ENCODE peak calls at places on chromosomes 13 and 19, in nine cellular contexts. A is right lobe of liver, O is SK-MEL-5, W is fibroblast of the aortic adventitia, D is ELF-1, P is AG04449, J is left colon, Q is M059J, F is RWPE1. I is an unnamed sample.

GRCh38 chr13:22939157-22939556 is 241.6 kb upstream of the SGCG start:
- DNase-seq in A (no peak), O (no peak), W (no peak), D (no peak), P (no peak), J (no peak), Q (no peak), F (no peak), I (no peak)

GRCh38 chr13:48975101-48975925 is at the start of gene FNDC3A:
- DNase-seq in A (peak; percentile 84), O (peak; percentile 60), W (peak; percentile 66), D (peak; percentile 87), P (no peak), J (peak; percentile 75), Q (peak; percentile 64), F (peak; percentile 73), I (no peak)

GRCh38 chr19:30070198-30070969 is 128.3 kb downstream of the URI1 start:
- DNase-seq in A (no peak), O (no peak), W (no peak), D (no peak), P (no peak), J (no peak), Q (no peak), F (no peak), I (no peak)

GRCh38 chr19:39890755-39891551 is 43.5 kb downstream of the FCGBP start:
- DNase-seq in A (no peak), O (no peak), W (no peak), D (no peak), P (no peak), J (no peak), Q (no peak), F (no peak), I (no peak)

GRCh38 chr19:18869781-18870530 is 26.0 kb downstream of the CERS1 start:
- DNase-seq in A (no peak), O (no peak), W (no peak), D (no peak), P (no peak), J (no peak), Q (no peak), F (no peak), I (no peak)

GRCh38 chr19:35153701-35154534 is 617 bp upstream of the FXYD5 start:
- DNase-seq in A (peak; percentile 53), O (no peak), W (no peak), D (peak; percentile 60), P (no peak), J (peak; percentile 55), Q (peak; percentile 53), F (peak; percentile 49), I (no peak)

GRCh38 chr19:56476671-56477428 is at the start of gene ZNF667:
- DNase-seq in A (no peak), O (peak; percentile 8), W (peak; percentile 21), D (no peak), P (peak; percentile 3), J (no peak), Q (peak; percentile 92), F (no peak), I (no peak)

GRCh38 chr19:33401683-33402420 is 28.3 kb downstream of the CEBPG start:
- DNase-seq in A (peak; percentile 26), O (no peak), W (no peak), D (no peak), P (no peak), J (no peak), Q (no peak), F (no peak), I (no peak)

GRCh38 chr19:56933014-56933705 is 92.6 kb upstream of the PEG3 start:
- DNase-seq in A (no peak), O (no peak), W (no peak), D (no peak), P (no peak), J (no peak), Q (no peak), F (no peak), I (no peak)

GRCh38 chr13:38641164-38641948 is 45.5 kb upstream of the FREM2 start:
- DNase-seq in A (no peak), O (peak; percentile 50), W (no peak), D (no peak), P (no peak), J (no peak), Q (no peak), F (no peak), I (no peak)

GRCh38 chr19:16470911-16471811 is 609 bp downstream of the EPS15L1 start:
- DNase-seq in A (peak; percentile 40), O (no peak), W (peak; percentile 59), D (peak; percentile 29), P (no peak), J (peak; percentile 44), Q (peak; percentile 47), F (peak; percentile 57), I (no peak)

GRCh38 chr19:35268546-35269424 is at the start of gene USF2:
- DNase-seq in A (peak; percentile 83), O (peak; percentile 83), W (peak; percentile 54), D (peak; percentile 54), P (no peak), J (peak; percentile 80), Q (peak; percentile 78), F (peak; percentile 81), I (peak; percentile 64)

GRCh38 chr13:49412749-49413148 is 31.1 kb downstream of the CAB39L start:
- DNase-seq in A (no peak), O (no peak), W (no peak), D (no peak), P (no peak), J (no peak), Q (no peak), F (no peak), I (no peak)

GRCh38 chr19:40616178-40616577 is 15.0 kb downstream of the LTBP4 start:
- DNase-seq in A (no peak), O (no peak), W (no peak), D (no peak), P (no peak), J (no peak), Q (no peak), F (no peak), I (no peak)

GRCh38 chr13:31049833-31050232 is 111.9 kb downstream of the HSPH1 start:
- DNase-seq in A (no peak), O (no peak), W (no peak), D (no peak), P (no peak), J (no peak), Q (no peak), F (no peak), I (no peak)

GRCh38 chr19:31674503-31675186 is 325.4 kb upstream of the TSHZ3 start:
- DNase-seq in A (no peak), O (no peak), W (peak; percentile 60), D (no peak), P (no peak), J (no peak), Q (peak; percentile 34), F (no peak), I (no peak)

GRCh38 chr13:113821847-113822246 is 42.0 kb downstream of the GAS6 start:
- DNase-seq in A (no peak), O (no peak), W (no peak), D (no peak), P (no peak), J (no peak), Q (no peak), F (no peak), I (peak; percentile 23)

GRCh38 chr13:106096661-106097092 is 438.8 kb downstream of the EFNB2 start:
- DNase-seq in A (no peak), O (no peak), W (no peak), D (no peak), P (no peak), J (no peak), Q (peak; percentile 81), F (peak; percentile 30), I (no peak)

GRCh38 chr19:3192228-3192635 is 6.5 kb downstream of the NCLN start:
- DNase-seq in A (no peak), O (no peak), W (no peak), D (no peak), P (no peak), J (no peak), Q (no peak), F (no peak), I (no peak)

GRCh38 chr19:752652-753517 is 2.0 kb downstream of the MISP start:
- DNase-seq in A (no peak), O (no peak), W (peak; percentile 83), D (peak; percentile 70), P (peak; percentile 26), J (peak; percentile 87), Q (peak; percentile 78), F (peak; percentile 95), I (no peak)

GRCh38 chr19:1253514-1254080 is 5.2 kb downstream of the MIDN start:
- DNase-seq in A (no peak), O (no peak), W (no peak), D (no peak), P (no peak), J (peak; percentile 75), Q (no peak), F (no peak), I (no peak)

GRCh38 chr13:102707465-102707864 is 12.6 kb upstream of the METTL21C start:
- DNase-seq in A (no peak), O (peak; percentile 88), W (peak; percentile 98), D (no peak), P (peak; percentile 90), J (no peak), Q (peak; percentile 88), F (peak; percentile 85), I (no peak)

GRCh38 chr13:50592412-50593145 is 250.9 kb downstream of the DLEU7 start:
- DNase-seq in A (no peak), O (no peak), W (peak; percentile 77), D (no peak), P (peak; percentile 72), J (no peak), Q (peak; percentile 81), F (peak; percentile 38), I (no peak)

GRCh38 chr13:112444001-112444311 is 67.8 kb downstream of the SPACA7 start:
- DNase-seq in A (peak; percentile 72), O (peak; percentile 72), W (peak; percentile 42), D (peak; percentile 92), P (no peak), J (peak; percentile 68), Q (peak; percentile 30), F (peak; percentile 67), I (peak; percentile 90)

GRCh38 chr19:30052122-30053075 is 110.4 kb downstream of the URI1 start:
- DNase-seq in A (no peak), O (no peak), W (no peak), D (no peak), P (no peak), J (no peak), Q (no peak), F (no peak), I (no peak)

GRCh38 chr13:21181671-21182070 is 5.2 kb downstream of the MRPL57 start:
- DNase-seq in A (no peak), O (no peak), W (no peak), D (no peak), P (no peak), J (no peak), Q (no peak), F (no peak), I (no peak)

GRCh38 chr19:15195987-15196682 is 4.7 kb downstream of the NOTCH3 start:
- DNase-seq in A (no peak), O (no peak), W (no peak), D (peak; percentile 86), P (no peak), J (peak; percentile 85), Q (peak; percentile 46), F (peak; percentile 89), I (peak; percentile 80)

GRCh38 chr13:51259359-51259645 is 37.1 kb downstream of the FAM124A start:
- DNase-seq in A (no peak), O (no peak), W (no peak), D (no peak), P (no peak), J (no peak), Q (no peak), F (no peak), I (no peak)

GRCh38 chr13:39100996-39101751 is 62.9 kb downstream of the NHLRC3 start:
- DNase-seq in A (no peak), O (no peak), W (no peak), D (no peak), P (no peak), J (no peak), Q (no peak), F (no peak), I (no peak)

GRCh38 chr13:27182844-27183497 is 11.4 kb upstream of the USP12 start:
- DNase-seq in A (peak; percentile 75), O (no peak), W (peak; percentile 93), D (peak; percentile 62), P (no peak), J (no peak), Q (peak; percentile 97), F (no peak), I (no peak)

GRCh38 chr13:35343417-35343816 is 133.1 kb downstream of the MAB21L1 start:
- DNase-seq in A (no peak), O (no peak), W (no peak), D (no peak), P (no peak), J (no peak), Q (no peak), F (no peak), I (no peak)

I was measured in NCI-H774.